ENCODE peak calls at places on chromosomes 12 and 14, in four cellular contexts. X is WTC11, N is endodermal cell, L is A673. H is an unnamed sample.

GRCh38 chr12:26736563-26737486 is 96.2 kb downstream of the ITPR2 start:
- DNase-seq in N (no peak), L (no peak), X (no peak), H (no peak)

GRCh38 chr14:86257973-86258372 is 728.0 kb downstream of the FLRT2 start:
- DNase-seq in X (no peak), N (no peak), L (no peak), H (no peak)

GRCh38 chr12:122875590-122876220 is 20.2 kb downstream of the VPS37B start:
- DNase-seq in L (no peak), N (peak), X (no peak), H (no peak)

GRCh38 chr12:130994821-130995375 is 41.2 kb downstream of the ADGRD1 start:
- DNase-seq in N (no peak), X (no peak), L (no peak), H (no peak)

GRCh38 chr14:81234268-81234667 is 13.5 kb upstream of the GTF2A1 start:
- DNase-seq in X (no peak), L (peak), N (no peak), H (no peak)

GRCh38 chr14:68807148-68807600 is 14.3 kb upstream of the ZFP36L1 start:
- DNase-seq in X (no peak), N (peak), L (no peak), H (no peak)

GRCh38 chr12:5203274-5203673 is 159.6 kb downstream of the KCNA5 start:
- DNase-seq in X (no peak), L (no peak), N (no peak), H (no peak)

GRCh38 chr14:31961881-31962280 is 115.2 kb upstream of the ARHGAP5 start:
- DNase-seq in L (no peak), X (no peak), N (no peak), H (no peak)

GRCh38 chr12:1587927-1588573 is 6.3 kb downstream of the FBXL14 start:
- DNase-seq in X (no peak), N (no peak), L (no peak), H (no peak)

GRCh38 chr12:13175499-13175898 is 21.0 kb upstream of the EMP1 start:
- DNase-seq in X (no peak), L (peak), N (no peak), H (no peak)

GRCh38 chr14:68364823-68365222 is 428.0 kb downstream of the ZFP36L1 start:
- DNase-seq in L (no peak), N (peak), X (peak), H (peak)

GRCh38 chr14:64953310-64953654 is 10.7 kb upstream of the GPX2 start:
- DNase-seq in X (no peak), L (no peak), N (no peak), H (no peak)

GRCh38 chr12:102681747-102682146 is 201.4 kb upstream of the IGF1 start:
- DNase-seq in X (no peak), N (no peak), L (no peak), H (no peak)

GRCh38 chr12:9256341-9256740 is 48.1 kb upstream of the PZP start:
- DNase-seq in L (peak), X (no peak), N (no peak), H (no peak)

GRCh38 chr12:122886851-122887816 is 8.8 kb downstream of the VPS37B start:
- DNase-seq in N (peak), L (no peak), X (no peak), H (no peak)

GRCh38 chr12:74415633-74416032 is 122.0 kb upstream of the ATXN7L3B start:
- DNase-seq in X (no peak), N (no peak), L (peak), H (peak)

GRCh38 chr12:74418573-74418972 is 119.1 kb upstream of the ATXN7L3B start:
- DNase-seq in L (no peak), X (no peak), N (no peak), H (no peak)

GRCh38 chr12:74408601-74409166 is 129.0 kb upstream of the ATXN7L3B start:
- DNase-seq in N (peak), X (no peak), L (no peak), H (no peak)

GRCh38 chr12:74412607-74413230 is 124.9 kb upstream of the ATXN7L3B start:
- DNase-seq in X (no peak), N (no peak), L (peak), H (no peak)
- TF ChIP-seq CTCF in X (no peak), N (peak), L (peak), H (peak)

DNA sequence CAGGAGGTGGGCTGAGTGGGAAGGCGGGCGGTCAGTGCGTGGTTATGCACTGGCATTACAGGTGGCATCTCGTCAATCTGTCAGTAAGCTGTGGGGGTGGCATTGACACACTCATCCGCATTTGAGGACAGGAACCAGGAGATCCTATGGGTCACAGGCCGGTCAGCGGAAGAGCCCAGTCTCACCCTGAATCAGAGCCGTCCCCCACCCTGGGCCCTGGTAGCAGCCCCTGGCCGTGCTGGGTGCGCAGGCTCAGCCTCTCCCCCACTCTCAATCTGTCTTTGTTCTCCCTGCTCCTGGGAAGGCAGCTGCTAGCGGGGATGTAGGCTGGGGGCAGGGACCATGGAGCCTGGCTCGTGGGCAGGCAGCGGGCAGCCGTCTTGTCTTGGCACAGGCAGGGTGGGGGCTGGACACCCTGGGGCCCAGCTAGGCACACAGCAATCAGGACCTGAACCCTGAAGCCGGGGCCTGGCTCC is 5.1 kb downstream of the INF2 start:
- DNase-seq in N (no peak), X (no peak), L (no peak), H (no peak)
- TF ChIP-seq CTCF in N (no peak), X (no peak), L (no peak), H (no peak)

DNA sequence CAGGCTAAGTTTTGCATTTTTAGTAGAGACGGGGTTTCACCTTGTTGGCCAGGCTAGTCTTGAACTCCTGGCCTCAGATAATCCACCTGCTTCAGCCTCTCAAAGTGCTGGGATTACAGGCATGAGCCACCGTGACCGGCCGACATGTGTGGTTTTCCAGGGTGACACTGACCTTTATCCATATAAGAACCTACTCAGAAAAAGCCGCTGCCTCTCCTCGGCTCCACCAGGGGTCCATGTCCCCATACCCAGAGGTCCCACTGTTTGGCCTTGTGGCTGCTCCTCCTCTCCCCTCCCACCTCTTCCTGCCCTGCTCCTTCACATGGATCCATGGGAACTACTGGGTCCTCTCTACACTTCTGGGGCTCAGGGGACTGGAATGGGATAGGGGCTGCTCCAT is 64.6 kb downstream of the PTPN21 start:
- DNase-seq in L (no peak), N (no peak), X (no peak), H (no peak)
- TF ChIP-seq CTCF in L (no peak), N (peak), X (no peak), H (no peak)

GRCh38 chr12:93127582-93128331 is 198.7 kb upstream of the EEA1 start:
- DNase-seq in X (peak), L (peak), N (peak), H (no peak)
- TF ChIP-seq CTCF in X (no peak), L (peak), N (peak), H (no peak)

DNA sequence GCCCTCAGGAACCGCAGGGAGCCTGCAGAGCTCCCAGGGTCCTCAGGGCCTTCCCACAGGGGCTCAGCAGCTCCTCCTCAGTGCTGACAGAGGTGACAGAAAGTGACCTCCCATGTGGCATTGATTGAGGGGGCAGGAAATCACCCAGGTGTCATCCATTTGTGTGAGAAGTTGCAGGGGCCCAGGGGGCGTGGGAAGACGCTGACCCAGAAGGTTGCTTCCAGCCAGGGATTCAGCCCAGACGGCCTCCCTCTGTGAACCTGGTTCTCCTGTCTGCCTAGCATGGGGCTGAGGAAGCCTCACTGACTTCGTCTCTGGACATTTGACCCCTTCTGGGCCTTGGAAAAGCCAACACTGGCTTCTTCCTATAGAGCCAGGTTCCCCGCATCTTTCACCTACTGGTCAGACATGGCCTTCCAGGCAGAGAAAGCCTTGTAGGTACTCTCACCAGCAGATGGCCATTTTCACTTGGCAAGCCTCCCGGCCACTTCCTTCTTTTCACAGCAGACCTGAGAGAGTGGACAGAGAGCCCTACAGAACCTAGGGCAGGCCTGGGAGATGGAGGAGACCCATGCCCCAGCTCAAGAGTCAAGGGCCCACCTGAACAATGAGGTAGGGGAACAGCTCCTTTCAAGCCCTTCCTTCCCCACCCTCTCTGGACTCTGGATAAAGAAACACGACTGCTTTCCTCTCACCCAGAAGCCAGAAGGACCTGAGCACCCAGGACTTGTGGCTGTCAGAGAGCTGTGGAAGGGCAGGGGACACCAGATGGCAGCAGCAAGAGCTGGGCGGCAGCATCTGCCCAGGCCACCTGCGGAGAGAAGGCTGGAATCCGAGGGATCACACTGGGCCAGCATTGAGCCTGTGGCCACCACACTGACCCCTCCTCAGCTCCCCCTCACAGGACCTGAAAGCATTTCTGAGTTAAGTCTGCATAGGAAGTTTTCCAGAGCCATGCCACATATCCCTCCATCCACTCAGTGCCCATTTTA is 377.8 kb downstream of the DPF3 start:
- DNase-seq in X (no peak), L (no peak), N (peak), H (peak)
- TF ChIP-seq CTCF in X (no peak), L (no peak), N (peak), H (no peak)

GRCh38 chr14:51552275-51552674 is 99.4 kb upstream of the FRMD6 start:
- DNase-seq in L (no peak), X (peak), N (no peak), H (no peak)
- TF ChIP-seq CTCF in L (peak), X (peak), N (peak), H (no peak)

DNA sequence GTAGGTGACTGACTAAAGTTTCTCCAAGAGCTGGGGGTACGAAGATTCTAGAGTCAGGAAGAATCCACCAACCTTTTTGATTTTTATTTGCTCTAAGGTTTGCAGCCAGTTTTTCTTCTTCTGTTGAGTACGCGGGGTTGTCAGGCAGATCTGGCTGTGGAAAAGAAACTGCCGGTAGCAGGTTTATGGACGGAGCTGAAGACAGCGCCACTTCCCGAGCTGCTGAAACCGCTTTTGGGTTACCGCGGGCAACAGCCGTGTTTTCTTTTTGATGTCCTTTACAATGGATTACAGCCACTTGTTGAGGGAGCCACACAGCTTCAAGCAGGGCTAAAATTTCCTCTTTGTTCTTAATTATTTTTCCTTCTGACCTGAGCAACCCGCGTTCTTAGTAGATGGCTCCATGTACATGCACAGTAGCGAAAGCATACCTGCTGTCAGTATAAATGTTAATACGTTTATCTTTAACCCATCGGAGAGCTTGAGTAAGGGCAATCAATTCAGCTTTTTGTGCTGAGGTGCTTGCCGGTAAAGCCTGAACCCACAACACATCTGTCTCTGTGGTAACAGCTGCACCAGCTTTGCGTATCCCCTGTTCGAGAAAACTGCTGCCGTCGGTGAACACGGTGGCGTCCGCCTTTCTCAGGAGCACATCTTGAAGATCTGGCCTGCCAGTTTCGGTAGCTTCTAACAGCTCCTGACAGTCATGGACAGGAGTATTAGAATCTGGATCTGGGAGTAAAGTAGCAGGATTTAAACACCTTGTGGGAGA is 674.3 kb downstream of the TMEM121 start:
- DNase-seq in X (no peak), L (no peak), N (no peak), H (no peak)
- TF ChIP-seq CTCF in X (no peak), L (no peak), N (no peak), H (no peak)

GRCh38 chr12:11622774-11623375 is 26.6 kb upstream of the ETV6 start:
- DNase-seq in N (peak), X (no peak), L (peak), H (no peak)
- TF ChIP-seq CTCF in N (peak), X (no peak), L (peak), H (no peak)

H was measured in nephron progenitor cell.